ENCODE peak calls at places on chromosome 13, in ten cellular contexts. C is BJ, Y is tibial nerve, J is AG10803, N is lower leg skin, G is SK-N-SH, V is K562, A is choroid plexus epithelial cell, L is A549, O is fibroblast of mammary gland. W is an unnamed sample.

GRCh38 chr13:112060431-112060830 is 6.5 kb upstream of the SOX1 start:
- DNase-seq in C (no peak), Y (no peak), J (no peak), N (no peak), G (no peak), V (no peak), A (no peak), L (no peak), O (no peak), W (no peak)

GRCh38 chr13:31905896-31906295 is 125.7 kb upstream of the FRY start:
- DNase-seq in C (no peak), Y (no peak), J (no peak), N (no peak), G (no peak), V (no peak), A (no peak), L (no peak), O (no peak), W (no peak)

GRCh38 chr13:27712421-27712820 is 79.9 kb upstream of the GSX1 start:
- DNase-seq in C (no peak), Y (no peak), J (peak), N (no peak), G (peak), V (no peak), A (peak), L (no peak), O (peak), W (no peak)

GRCh38 chr13:98293570-98294142 is 116.6 kb upstream of the RNF113B start:
- DNase-seq in C (no peak), Y (no peak), J (peak), N (no peak), G (no peak), V (no peak), A (peak), L (no peak), O (peak), W (no peak)

GRCh38 chr13:32852568-32852967 is 163.7 kb upstream of the KL start:
- DNase-seq in C (peak), Y (no peak), J (peak), N (no peak), G (no peak), V (no peak), A (peak), L (no peak), O (peak), W (no peak)

GRCh38 chr13:64505511-64505910 is 2724.6 kb downstream of the PCDH9 start:
- DNase-seq in C (peak), Y (no peak), J (peak), N (no peak), G (no peak), V (no peak), A (peak), L (no peak), O (peak), W (no peak)

GRCh38 chr13:113990321-113990837 is 16.5 kb upstream of the C13orf46 start:
- DNase-seq in C (no peak), Y (peak), J (no peak), N (peak), G (no peak), V (no peak), A (no peak), L (no peak), O (no peak), W (no peak)

GRCh38 chr13:47004022-47004421 is 107.2 kb upstream of the HTR2A start:
- DNase-seq in C (no peak), Y (no peak), J (no peak), N (no peak), G (no peak), V (no peak), A (peak), L (no peak), O (peak), W (no peak)

GRCh38 chr13:80654638-80655249 is 313.8 kb upstream of the SPRY2 start:
- DNase-seq in C (no peak), Y (no peak), J (no peak), N (no peak), G (no peak), V (peak), A (no peak), L (no peak), O (no peak), W (no peak)

GRCh38 chr13:52808842-52809219 is 39.6 kb downstream of the PCDH8 start:
- DNase-seq in C (no peak), Y (no peak), J (no peak), N (no peak), G (no peak), V (no peak), A (no peak), L (no peak), O (no peak), W (no peak)

GRCh38 chr13:26619321-26619720 is 61.8 kb downstream of the WASF3 start:
- DNase-seq in C (peak), Y (no peak), J (peak), N (no peak), G (no peak), V (no peak), A (peak), L (no peak), O (peak), W (no peak)

GRCh38 chr13:112582305-112582704 is 5.6 kb downstream of the TUBGCP3 start:
- DNase-seq in C (no peak), Y (no peak), J (no peak), N (no peak), G (no peak), V (no peak), A (no peak), L (no peak), O (no peak), W (no peak)

GRCh38 chr13:30984620-30985019 is 52.2 kb downstream of the TEX26 start:
- DNase-seq in C (no peak), Y (no peak), J (no peak), N (no peak), G (no peak), V (no peak), A (no peak), L (no peak), O (no peak), W (peak)

GRCh38 chr13:32581177-32581786 is 5.0 kb upstream of the PDS5B start:
- DNase-seq in C (no peak), Y (no peak), J (peak), N (no peak), G (no peak), V (peak), A (peak), L (no peak), O (peak), W (peak)

GRCh38 chr13:49314344-49314882 is 66.7 kb downstream of the CDADC1 start:
- DNase-seq in C (no peak), Y (no peak), J (peak), N (no peak), G (no peak), V (no peak), A (no peak), L (no peak), O (peak), W (no peak)

GRCh38 chr13:42561752-42562467 is 12.0 kb upstream of the TNFSF11 start:
- DNase-seq in C (no peak), Y (no peak), J (no peak), N (no peak), G (no peak), V (no peak), A (no peak), L (no peak), O (peak), W (peak)

GRCh38 chr13:45119469-45119989 is 781 bp upstream of the GTF2F2 start:
- DNase-seq in C (no peak), Y (no peak), J (peak), N (no peak), G (peak), V (peak), A (peak), L (no peak), O (peak), W (peak)

GRCh38 chr13:42592915-42593718 is 19.2 kb downstream of the TNFSF11 start:
- DNase-seq in C (no peak), Y (no peak), J (no peak), N (no peak), G (no peak), V (no peak), A (no peak), L (no peak), O (no peak), W (no peak)

GRCh38 chr13:70829748-70830147 is 721.5 kb upstream of the KLHL1 start:
- DNase-seq in C (no peak), Y (no peak), J (no peak), N (no peak), G (no peak), V (no peak), A (no peak), L (no peak), O (no peak), W (peak)

GRCh38 chr13:43520331-43520730 is 266.4 kb downstream of the ENOX1 start:
- DNase-seq in C (no peak), Y (no peak), J (no peak), N (no peak), G (no peak), V (no peak), A (no peak), L (no peak), O (peak), W (no peak)

GRCh38 chr13:108917581-108917980 is 288.2 kb downstream of the MYO16 start:
- DNase-seq in C (no peak), Y (no peak), J (peak), N (no peak), G (no peak), V (no peak), A (peak), L (no peak), O (peak), W (no peak)

GRCh38 chr13:26895808-26896466 is 135.4 kb upstream of the GPR12 start:
- DNase-seq in C (no peak), Y (no peak), J (no peak), N (peak), G (no peak), V (no peak), A (peak), L (no peak), O (no peak), W (no peak)

GRCh38 chr13:77047649-77048343 is 20.8 kb upstream of the FBXL3 start:
- DNase-seq in C (no peak), Y (no peak), J (no peak), N (no peak), G (no peak), V (no peak), A (no peak), L (no peak), O (no peak), W (no peak)
- H3K4me3 ChIP-seq in C (no peak), Y (no peak), J (no peak), N (no peak), G (no peak), V (no peak), A (no peak), L (no peak), O (no peak), W (no peak)

GRCh38 chr13:24273926-24274325 is 35.5 kb upstream of the C1QTNF9 start:
- DNase-seq in C (no peak), Y (no peak), J (no peak), N (no peak), G (no peak), V (no peak), A (no peak), L (no peak), O (no peak), W (no peak)

GRCh38 chr13:24272452-24273161 is 36.8 kb upstream of the C1QTNF9 start:
- DNase-seq in C (no peak), Y (no peak), J (no peak), N (no peak), G (peak), V (no peak), A (no peak), L (no peak), O (no peak), W (peak)

GRCh38 chr13:24274452-24274971 is 34.9 kb upstream of the C1QTNF9 start:
- DNase-seq in C (no peak), Y (no peak), J (no peak), N (no peak), G (no peak), V (no peak), A (peak), L (no peak), O (no peak), W (peak)

GRCh38 chr13:24276310-24276709 is 33.1 kb upstream of the C1QTNF9 start:
- DNase-seq in C (no peak), Y (no peak), J (no peak), N (no peak), G (no peak), V (no peak), A (no peak), L (no peak), O (no peak), W (peak)

DNA sequence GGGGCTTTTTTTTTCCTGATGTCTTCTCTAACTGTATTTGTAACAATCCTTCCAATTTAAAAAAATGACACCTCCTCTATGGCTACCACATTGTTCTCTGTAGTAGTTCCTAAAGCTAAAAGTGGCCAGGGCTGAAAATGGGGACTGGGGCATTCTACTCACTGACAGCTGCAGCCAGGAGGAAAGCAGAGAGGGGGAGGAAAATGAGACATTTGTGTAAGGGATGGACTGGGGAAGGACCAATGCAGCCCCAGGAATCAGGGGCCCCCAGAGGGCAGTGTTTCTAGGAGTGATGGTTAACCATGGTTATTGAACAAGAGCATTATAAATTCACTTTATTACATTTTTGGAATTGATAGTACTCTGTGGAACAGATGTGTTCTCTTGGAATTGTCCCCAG is 34.3 kb upstream of the C1QTNF9 start:
- DNase-seq in C (no peak), Y (no peak), J (no peak), N (no peak), G (no peak), V (no peak), A (no peak), L (no peak), O (no peak), W (peak)
- TF ChIP-seq CTCF in C (no peak), Y (no peak), J (no peak), N (no peak), G (no peak), V (no peak), A (peak), L (no peak), O (no peak), W (no peak)

DNA sequence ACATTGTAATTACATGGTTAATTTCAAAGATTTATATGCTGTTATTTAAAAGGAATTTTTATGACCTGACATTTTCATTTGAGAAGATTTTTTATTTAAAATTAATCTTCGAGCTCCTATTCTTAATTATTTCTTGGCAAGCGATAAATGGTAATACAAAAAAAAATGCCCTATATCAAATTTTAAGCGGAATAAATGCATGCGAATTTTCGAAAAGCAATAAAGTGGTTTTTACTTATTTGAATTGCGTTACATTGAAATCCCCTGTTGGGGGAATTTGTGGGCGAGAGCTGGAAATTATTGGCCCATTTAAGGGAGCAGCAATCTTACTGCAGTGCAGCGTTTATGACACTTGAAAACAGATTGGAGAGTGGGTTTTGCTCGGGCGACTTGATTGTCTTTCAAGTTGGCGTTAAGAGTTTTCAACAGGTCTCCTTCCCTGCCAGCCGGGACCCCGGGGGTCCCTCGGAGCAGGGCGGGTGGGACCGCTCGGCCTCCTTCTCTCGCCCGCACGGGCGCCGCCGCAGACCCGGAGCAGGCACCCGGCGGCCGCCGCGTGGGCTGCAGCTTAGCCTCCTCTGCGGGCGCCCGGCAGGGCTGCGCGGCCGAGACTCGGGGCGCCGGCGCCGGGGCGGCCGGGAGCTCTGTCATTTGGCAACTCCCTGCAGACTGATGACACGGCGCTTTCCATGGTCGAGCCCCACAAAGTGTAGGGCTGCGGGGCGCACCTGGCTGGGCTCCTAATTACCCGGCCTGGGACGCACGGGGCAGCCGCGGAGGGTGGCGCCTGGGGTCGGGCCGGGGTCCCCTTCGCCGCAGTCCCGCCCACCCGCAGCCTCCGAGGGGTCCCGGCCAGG is 255.1 kb upstream of the SOX21 start:
- DNase-seq in C (no peak), Y (no peak), J (no peak), N (no peak), G (peak), V (peak), A (peak), L (peak), O (no peak), W (peak)
- H3K4me3 ChIP-seq in C (peak), Y (peak), J (peak), N (no peak), G (peak), V (no peak), A (peak), L (peak), O (no peak), W (no peak)

GRCh38 chr13:91307887-91308286 is 39.6 kb upstream of the MIR17HG start:
- DNase-seq in C (no peak), Y (no peak), J (no peak), N (no peak), G (no peak), V (no peak), A (no peak), L (no peak), O (no peak), W (no peak)

GRCh38 chr13:91311491-91311890 is 36.0 kb upstream of the MIR17HG start:
- DNase-seq in C (no peak), Y (no peak), J (no peak), N (no peak), G (no peak), V (no peak), A (no peak), L (no peak), O (no peak), W (no peak)

GRCh38 chr13:91305652-91306051 is 41.8 kb upstream of the MIR17HG start:
- DNase-seq in C (no peak), Y (no peak), J (no peak), N (no peak), G (no peak), V (no peak), A (no peak), L (no peak), O (no peak), W (no peak)

GRCh38 chr13:91304740-91305139 is 42.7 kb upstream of the MIR17HG start:
- DNase-seq in C (no peak), Y (no peak), J (no peak), N (no peak), G (no peak), V (no peak), A (no peak), L (no peak), O (no peak), W (no peak)

GRCh38 chr13:91308299-91308698 is 39.2 kb upstream of the MIR17HG start:
- DNase-seq in C (no peak), Y (no peak), J (no peak), N (no peak), G (no peak), V (no peak), A (peak), L (no peak), O (no peak), W (peak)
- TF ChIP-seq CTCF in C (no peak), Y (no peak), J (no peak), N (no peak), G (peak), V (no peak), A (no peak), L (no peak), O (no peak), W (peak)

GRCh38 chr13:40657961-40658360 is 8.5 kb downstream of the FOXO1 start:
- DNase-seq in C (no peak), Y (no peak), J (no peak), N (no peak), G (no peak), V (no peak), A (peak), L (no peak), O (peak), W (no peak)

GRCh38 chr13:40662866-40663265 is 3.6 kb downstream of the FOXO1 start:
- DNase-seq in C (no peak), Y (no peak), J (no peak), N (no peak), G (no peak), V (no peak), A (peak), L (no peak), O (no peak), W (peak)

GRCh38 chr13:40660270-40660669 is 6.2 kb downstream of the FOXO1 start:
- DNase-seq in C (no peak), Y (no peak), J (no peak), N (no peak), G (no peak), V (no peak), A (no peak), L (no peak), O (no peak), W (no peak)

GRCh38 chr13:40657307-40657706 is 9.1 kb downstream of the FOXO1 start:
- DNase-seq in C (no peak), Y (no peak), J (no peak), N (no peak), G (no peak), V (no peak), A (no peak), L (no peak), O (no peak), W (no peak)

GRCh38 chr13:40660692-40661091 is 5.7 kb downstream of the FOXO1 start:
- DNase-seq in C (no peak), Y (no peak), J (no peak), N (no peak), G (no peak), V (no peak), A (no peak), L (no peak), O (no peak), W (no peak)
- H3K4me3 ChIP-seq in C (no peak), Y (peak), J (no peak), N (no peak), G (no peak), V (no peak), A (no peak), L (no peak), O (no peak), W (no peak)

GRCh38 chr13:67231481-67231940 is 1.4 kb upstream of the PCDH9 start:
- DNase-seq in C (no peak), Y (no peak), J (no peak), N (no peak), G (no peak), V (no peak), A (peak), L (no peak), O (no peak), W (no peak)

GRCh38 chr13:67232384-67232783 is 2.2 kb upstream of the PCDH9 start:
- DNase-seq in C (no peak), Y (no peak), J (no peak), N (no peak), G (no peak), V (no peak), A (no peak), L (no peak), O (no peak), W (no peak)

GRCh38 chr13:67230243-67230773 is at the start of gene PCDH9:
- DNase-seq in C (peak), Y (peak), J (peak), N (peak), G (peak), V (peak), A (peak), L (peak), O (peak), W (peak)

GRCh38 chr13:67229438-67230242 is 496 bp downstream of the PCDH9 start:
- DNase-seq in C (no peak), Y (no peak), J (no peak), N (no peak), G (peak), V (no peak), A (peak), L (peak), O (no peak), W (no peak)

DNA sequence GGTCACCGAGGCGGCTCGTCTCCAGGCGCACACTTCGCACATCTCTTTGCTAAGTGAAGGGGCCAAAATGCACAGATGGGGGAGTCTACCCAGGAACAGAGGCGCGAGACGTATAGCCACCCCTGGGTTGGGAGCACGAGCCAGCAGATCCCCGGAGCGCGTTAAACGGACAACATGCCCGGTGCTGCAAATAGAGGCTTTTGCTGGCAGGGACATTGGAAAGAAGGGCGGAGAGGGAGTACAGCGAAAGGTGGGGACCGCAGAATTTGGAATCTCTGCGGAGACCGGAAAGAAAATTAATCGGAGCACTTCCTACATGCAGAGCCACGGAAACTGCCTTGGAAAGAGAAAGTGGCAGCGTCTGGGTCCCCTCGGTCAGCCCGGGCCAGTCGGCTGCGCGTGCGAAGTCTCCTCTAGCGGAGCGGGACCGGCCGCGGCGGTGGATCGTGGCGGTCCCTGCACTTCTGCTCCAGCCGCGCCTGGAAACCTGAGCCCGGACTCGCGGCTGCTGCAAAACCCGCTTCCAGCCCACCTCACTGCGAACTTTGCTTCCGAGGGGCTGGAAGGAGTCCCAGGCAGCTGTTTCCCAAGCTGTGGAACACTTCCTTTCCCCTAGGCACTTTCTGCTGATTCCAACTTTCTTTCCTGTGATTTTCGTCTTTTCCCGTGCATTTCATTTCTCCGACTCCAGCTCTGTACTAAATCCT is 791 bp upstream of the PCDH9 start:
- DNase-seq in C (no peak), Y (peak), J (peak), N (peak), G (peak), V (peak), A (peak), L (peak), O (peak), W (peak)
- TF ChIP-seq CTCF in C (no peak), Y (no peak), J (no peak), N (no peak), G (no peak), V (no peak), A (no peak), L (no peak), O (no peak), W (no peak)

GRCh38 chr13:110651726-110652230 is 36.4 kb downstream of the NAXD start:
- DNase-seq in C (no peak), Y (no peak), J (no peak), N (no peak), G (no peak), V (no peak), A (no peak), L (no peak), O (no peak), W (no peak)
- H3K4me3 ChIP-seq in C (no peak), Y (no peak), J (no peak), N (no peak), G (no peak), V (no peak), A (no peak), L (no peak), O (no peak), W (no peak)

W was measured in GM12865.